ENCODE peak calls at places on chromosomes 3 and 15, in six cellular contexts. R, W, O, Y, B and K are unnamed samples.
A peak's percentile ranks its signal among the peaks of the same experiment; 100 is the strongest.

GRCh38 chr3:126288314-126288713 is 68.9 kb downstream of the KLF15 start:
- DNase-seq in Y (no peak), W (no peak), B (peak; percentile 62), O (no peak), R (no peak), K (no peak)

GRCh38 chr3:52430416-52430810 is 14.5 kb downstream of the SEMA3G start:
- DNase-seq in B (no peak), Y (no peak), W (no peak), O (no peak), R (no peak), K (no peak)

GRCh38 chr3:57787867-57788623 is 31.9 kb downstream of the SLMAP start:
- DNase-seq in Y (no peak), W (no peak), R (peak; percentile 22), B (no peak), O (peak; percentile 57), K (no peak)

GRCh38 chr15:32030795-32031194 is 480 bp downstream of the CHRNA7 start:
- DNase-seq in W (no peak), R (no peak), O (no peak), B (no peak), Y (no peak), K (no peak)

GRCh38 chr3:111639316-111639715 is 44.2 kb upstream of the ZBED2 start:
- DNase-seq in O (no peak), R (no peak), B (no peak), W (no peak), Y (no peak), K (no peak)

GRCh38 chr3:120566243-120566980 is 29.7 kb upstream of the NDUFB4 start:
- DNase-seq in Y (no peak), B (no peak), O (no peak), R (no peak), W (no peak), K (no peak)

GRCh38 chr3:160094562-160094961 is 105.9 kb downstream of the IL12A start:
- DNase-seq in Y (no peak), W (no peak), O (no peak), R (no peak), B (no peak), K (no peak)

GRCh38 chr3:125261031-125261430 is 48.5 kb upstream of the SLC12A8 start:
- DNase-seq in Y (no peak), B (no peak), W (no peak), R (no peak), O (no peak), K (no peak)

GRCh38 chr15:66704783-66705113 is 2.7 kb downstream of the SMAD6 start:
- DNase-seq in B (no peak), Y (no peak), R (no peak), W (no peak), O (no peak), K (no peak)

GRCh38 chr15:20340331-20340811 is 201.2 kb downstream of the GOLGA6L6 start:
- DNase-seq in B (no peak), O (no peak), Y (no peak), W (no peak), R (peak; percentile 29), K (no peak)

GRCh38 chr3:150521458-150521857 is 24.8 kb downstream of the SERP1 start:
- DNase-seq in B (no peak), W (no peak), Y (no peak), O (no peak), R (no peak), K (no peak)

GRCh38 chr3:171497546-171497945 is 37.3 kb upstream of the TNIK start:
- DNase-seq in R (no peak), B (no peak), O (no peak), W (no peak), Y (no peak), K (no peak)

GRCh38 chr15:92667291-92667904 is 11.8 kb upstream of the FAM174B start:
- DNase-seq in Y (no peak), B (no peak), W (peak; percentile 46), O (no peak), R (no peak), K (no peak)

GRCh38 chr3:14402304-14402811 is at the start of gene SLC6A6:
- DNase-seq in B (peak; percentile 92), R (peak; percentile 97), O (peak; percentile 79), W (peak; percentile 95), Y (peak; percentile 92), K (peak; percentile 90)

GRCh38 chr3:51678685-51679084 is 7.6 kb downstream of the TEX264 start:
- DNase-seq in R (no peak), W (no peak), B (no peak), Y (no peak), O (no peak), K (no peak)

GRCh38 chr15:67149859-67150824 is 84.7 kb downstream of the SMAD3 start:
- DNase-seq in W (peak; percentile 94), Y (peak; percentile 96), B (no peak), O (peak; percentile 51), R (peak; percentile 60), K (peak; percentile 80)

GRCh38 chr3:67405193-67405592 is 249.2 kb downstream of the SUCLG2 start:
- DNase-seq in O (no peak), W (no peak), Y (no peak), B (no peak), R (no peak), K (no peak)

GRCh38 chr3:159380891-159381290 is 579.0 kb downstream of the MFSD1 start:
- DNase-seq in R (no peak), B (no peak), Y (no peak), W (no peak), O (no peak), K (no peak)

GRCh38 chr3:134608023-134608758 is 42.6 kb downstream of the KY start:
- DNase-seq in W (no peak), O (no peak), Y (no peak), B (no peak), R (no peak), K (no peak)

DNA sequence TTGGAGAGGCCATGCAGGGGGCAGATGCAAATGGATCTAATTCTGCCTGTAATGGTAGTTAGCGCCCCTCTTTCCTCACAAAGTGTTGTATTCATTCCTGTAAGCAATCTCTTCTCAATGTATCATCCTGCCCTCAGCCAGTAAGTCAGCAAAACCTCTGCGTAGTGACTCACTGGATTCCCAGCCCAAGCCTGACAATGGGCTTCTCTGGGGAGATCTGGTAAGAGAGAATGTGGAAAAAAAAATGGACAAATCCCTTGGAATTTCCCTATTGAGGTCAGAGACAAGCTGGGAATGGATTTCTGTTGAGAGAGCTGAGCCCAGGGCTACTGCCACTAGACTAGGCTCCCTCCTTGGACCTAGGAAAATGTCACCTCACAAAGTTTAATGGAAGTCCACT is 25.4 kb downstream of the ADPGK start:
- DNase-seq in R (no peak), O (no peak), B (no peak), Y (no peak), W (no peak), K (peak; percentile 82)
- H3K9ac ChIP-seq in R (no peak overlapping the region), O (no peak overlapping the region), B (no peak overlapping the region), Y (no peak overlapping the region), W (no peak overlapping the region), K (no peak overlapping the region)

GRCh38 chr3:31343075-31343474 is 189.7 kb upstream of the STT3B start:
- DNase-seq in B (no peak), W (no peak), O (no peak), Y (no peak), R (no peak), K (no peak)
- TF ChIP-seq YY1 in B (no peak), W (no peak), O (no peak), Y (no peak), R (no peak), K (no peak)

GRCh38 chr3:195757371-195757770 is 36.6 kb downstream of the MUC20 start:
- DNase-seq in B (no peak), R (no peak), O (no peak), Y (no peak), W (no peak), K (no peak)
- TF ChIP-seq ZNF274 in B (no peak), R (no peak), O (no peak), Y (no peak), W (no peak), K (no peak)

DNA sequence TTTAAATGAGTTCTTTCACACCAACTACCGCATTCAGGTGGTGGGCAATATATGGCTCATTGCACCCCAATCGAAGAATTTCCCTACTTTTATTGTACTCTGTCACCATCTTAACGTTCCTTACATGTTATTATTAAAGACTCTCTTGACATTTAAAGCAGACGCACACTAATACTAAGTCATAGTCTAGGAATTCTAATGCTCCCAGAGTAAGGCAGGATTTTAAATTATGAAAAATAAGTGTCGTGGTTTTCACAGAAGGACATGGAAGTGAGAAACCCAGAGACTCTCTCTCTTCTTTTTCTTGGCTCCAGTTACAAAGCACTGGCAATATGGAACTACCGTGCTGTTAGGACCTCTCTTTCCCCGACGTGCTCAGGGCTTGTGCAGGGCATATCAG is 591.0 kb downstream of the FOXP1 start:
- DNase-seq in Y (no peak), B (no peak), W (no peak), O (no peak), R (no peak), K (no peak)
- H3K9ac ChIP-seq in Y (no peak overlapping the region), B (no peak overlapping the region), W (no peak overlapping the region), O (no peak overlapping the region), R (no peak overlapping the region), K (no peak overlapping the region)

DNA sequence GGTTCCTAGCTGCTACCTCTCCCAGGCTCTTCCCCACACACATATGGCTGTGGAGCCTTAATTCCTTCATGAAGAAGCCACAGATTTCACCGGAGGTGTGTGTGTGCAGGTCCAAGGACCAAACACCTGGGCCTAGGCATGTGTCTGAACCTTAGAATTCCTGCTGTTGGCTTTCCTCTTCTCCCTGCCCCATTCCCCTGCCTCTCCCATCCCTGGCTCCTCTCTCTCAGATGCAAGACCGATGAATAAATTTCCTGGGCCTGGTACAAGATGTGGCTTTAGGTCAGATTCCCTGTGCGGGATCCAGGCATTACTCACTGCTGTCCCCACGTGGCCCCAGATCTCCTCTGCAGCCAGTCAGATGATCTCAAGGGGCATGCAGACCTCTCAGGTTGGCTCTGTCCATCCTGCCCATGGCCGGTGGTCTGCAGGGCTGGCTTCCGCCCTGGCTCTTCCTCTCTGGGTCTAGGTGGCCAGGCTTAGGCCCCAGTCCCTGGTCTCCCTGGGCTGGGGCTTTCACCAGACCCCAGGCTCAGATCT is 20.4 kb downstream of the CCR9 start:
- DNase-seq in Y (no peak), O (no peak), B (no peak), W (peak; percentile 8), R (peak; percentile 43), K (no peak)
- TF ChIP-seq YY1 in Y (no peak), O (no peak), B (no peak), W (no peak), R (no peak), K (no peak)

GRCh38 chr3:30075514-30075913 is 530.9 kb upstream of the TGFBR2 start:
- DNase-seq in R (no peak), Y (no peak), W (no peak), B (no peak), O (no peak), K (no peak)
- TF ChIP-seq ZNF274 in R (no peak), Y (no peak), W (no peak), B (no peak), O (no peak), K (no peak)